ENCODE peak calls at places on chromosome 15, in seven cellular contexts. One of them, this sample, is unnamed.

GRCh38 chr15:32671339-32672325 is 30.1 kb downstream of the SCG5 start:
- DNase-seq in K562: no peak
- DNase-seq in H1: no peak
- DNase-seq in GM12892: no peak
- DNase-seq in HepG2: no peak
- DNase-seq in GM12878: no peak
- DNase-seq in GM12891: no peak
- DNase-seq in this sample: no peak

GRCh38 chr15:67146875-67147381 is 81.5 kb downstream of the SMAD3 start:
- DNase-seq in K562: no peak
- DNase-seq in H1: no peak
- DNase-seq in GM12892: no peak
- DNase-seq in HepG2: peak
- DNase-seq in GM12878: no peak
- DNase-seq in GM12891: no peak
- DNase-seq in this sample: no peak

GRCh38 chr15:71291247-71291646 is 176.0 kb downstream of the THSD4 start:
- DNase-seq in K562: no peak
- DNase-seq in H1: no peak
- DNase-seq in GM12892: no peak
- DNase-seq in HepG2: no peak
- DNase-seq in GM12878: no peak
- DNase-seq in GM12891: no peak
- DNase-seq in this sample: no peak

GRCh38 chr15:77060560-77060959 is 10.3 kb downstream of the TSPAN3 start:
- DNase-seq in K562: no peak
- DNase-seq in H1: no peak
- DNase-seq in GM12892: no peak
- DNase-seq in HepG2: no peak
- DNase-seq in GM12878: no peak
- DNase-seq in GM12891: no peak
- DNase-seq in this sample: no peak

GRCh38 chr15:100914876-100915275 is 4.3 kb upstream of the LRRK1 start:
- DNase-seq in K562: no peak
- DNase-seq in H1: peak
- DNase-seq in GM12892: no peak
- DNase-seq in HepG2: no peak
- DNase-seq in GM12878: no peak
- DNase-seq in GM12891: no peak
- DNase-seq in this sample: no peak

GRCh38 chr15:98518823-98519561 is 129.3 kb upstream of the IGF1R start:
- DNase-seq in K562: peak
- DNase-seq in H1: peak
- DNase-seq in GM12892: peak
- DNase-seq in HepG2: peak
- DNase-seq in GM12878: no peak
- DNase-seq in GM12891: peak
- DNase-seq in this sample: peak

GRCh38 chr15:77430652-77431051 is 10.0 kb downstream of the HMG20A start:
- DNase-seq in K562: no peak
- DNase-seq in H1: no peak
- DNase-seq in GM12892: no peak
- DNase-seq in HepG2: no peak
- DNase-seq in GM12878: no peak
- DNase-seq in GM12891: no peak
- DNase-seq in this sample: no peak

GRCh38 chr15:40958146-40958545 is 4.9 kb downstream of the CHAC1 start:
- DNase-seq in K562: no peak
- DNase-seq in H1: no peak
- DNase-seq in GM12892: no peak
- DNase-seq in HepG2: no peak
- DNase-seq in GM12878: no peak
- DNase-seq in GM12891: no peak
- DNase-seq in this sample: no peak

GRCh38 chr15:67107014-67107812 is 41.8 kb downstream of the SMAD3 start:
- DNase-seq in K562: peak
- DNase-seq in H1: no peak
- DNase-seq in GM12892: no peak
- DNase-seq in HepG2: peak
- DNase-seq in GM12878: no peak
- DNase-seq in GM12891: no peak
- DNase-seq in this sample: no peak

GRCh38 chr15:101528108-101528916 is 38.8 kb upstream of the PCSK6 start:
- DNase-seq in K562: no peak
- DNase-seq in H1: peak
- DNase-seq in GM12892: no peak
- DNase-seq in HepG2: peak
- DNase-seq in GM12878: no peak
- DNase-seq in GM12891: no peak
- DNase-seq in this sample: no peak

GRCh38 chr15:80890341-80890972 is 99.2 kb downstream of the MESD start:
- DNase-seq in K562: no peak
- DNase-seq in H1: no peak
- DNase-seq in GM12892: no peak
- DNase-seq in HepG2: no peak
- DNase-seq in GM12878: no peak
- DNase-seq in GM12891: no peak
- DNase-seq in this sample: no peak

GRCh38 chr15:35880896-35881295 is 334.9 kb upstream of the DPH6 start:
- DNase-seq in K562: no peak
- DNase-seq in H1: no peak
- DNase-seq in GM12892: no peak
- DNase-seq in HepG2: no peak
- DNase-seq in GM12878: no peak
- DNase-seq in GM12891: no peak
- DNase-seq in this sample: no peak

GRCh38 chr15:38050988-38051387 is 116.5 kb downstream of the TMCO5A start:
- DNase-seq in K562: no peak
- DNase-seq in H1: no peak
- DNase-seq in GM12892: no peak
- DNase-seq in HepG2: no peak
- DNase-seq in GM12878: no peak
- DNase-seq in GM12891: no peak
- DNase-seq in this sample: no peak

GRCh38 chr15:70355275-70355795 is 257.6 kb upstream of the TLE3 start:
- DNase-seq in K562: no peak
- DNase-seq in H1: no peak
- DNase-seq in GM12892: no peak
- DNase-seq in HepG2: no peak
- DNase-seq in GM12878: no peak
- DNase-seq in GM12891: no peak
- DNase-seq in this sample: peak

GRCh38 chr15:33243393-33243792 is 48.9 kb upstream of the FMN1 start:
- DNase-seq in K562: no peak
- DNase-seq in H1: no peak
- DNase-seq in GM12892: no peak
- DNase-seq in HepG2: no peak
- DNase-seq in GM12878: no peak
- DNase-seq in GM12891: no peak
- DNase-seq in this sample: no peak

GRCh38 chr15:31125061-31125460 is 23.5 kb upstream of the TRPM1 start:
- DNase-seq in K562: no peak
- DNase-seq in H1: no peak
- DNase-seq in GM12892: no peak
- DNase-seq in HepG2: no peak
- DNase-seq in GM12878: no peak
- DNase-seq in GM12891: no peak
- DNase-seq in this sample: no peak

GRCh38 chr15:67019069-67019468 is 46.3 kb upstream of the SMAD3 start:
- DNase-seq in K562: no peak
- DNase-seq in H1: no peak
- DNase-seq in GM12892: no peak
- DNase-seq in HepG2: no peak
- DNase-seq in GM12878: no peak
- DNase-seq in GM12891: no peak
- DNase-seq in this sample: no peak

GRCh38 chr15:38004218-38004848 is 69.9 kb downstream of the TMCO5A start:
- DNase-seq in K562: no peak
- DNase-seq in H1: no peak
- DNase-seq in GM12892: no peak
- DNase-seq in HepG2: no peak
- DNase-seq in GM12878: no peak
- DNase-seq in GM12891: no peak
- DNase-seq in this sample: no peak

GRCh38 chr15:26996250-26996649 is 25.3 kb downstream of the GABRG3 start:
- DNase-seq in K562: no peak
- DNase-seq in H1: no peak
- DNase-seq in GM12892: no peak
- DNase-seq in HepG2: no peak
- DNase-seq in GM12878: no peak
- DNase-seq in GM12891: no peak
- DNase-seq in this sample: no peak

GRCh38 chr15:98043160-98044059 is 82.9 kb downstream of the ARRDC4 start:
- DNase-seq in K562: no peak
- DNase-seq in H1: no peak
- DNase-seq in GM12892: no peak
- DNase-seq in HepG2: peak
- DNase-seq in GM12878: no peak
- DNase-seq in GM12891: no peak
- DNase-seq in this sample: peak

GRCh38 chr15:81940467-81941451 is 105.1 kb downstream of the MEX3B start:
- DNase-seq in K562: no peak
- DNase-seq in H1: no peak
- DNase-seq in GM12892: no peak
- DNase-seq in HepG2: no peak
- DNase-seq in GM12878: no peak
- DNase-seq in GM12891: no peak
- DNase-seq in this sample: no peak

GRCh38 chr15:39317225-39317624 is 263.7 kb upstream of the THBS1 start:
- DNase-seq in K562: no peak
- DNase-seq in H1: no peak
- DNase-seq in GM12892: no peak
- DNase-seq in HepG2: no peak
- DNase-seq in GM12878: no peak
- DNase-seq in GM12891: no peak
- DNase-seq in this sample: no peak

GRCh38 chr15:39320886-39321285 is 260.0 kb upstream of the THBS1 start:
- DNase-seq in K562: no peak
- DNase-seq in H1: no peak
- DNase-seq in GM12892: no peak
- DNase-seq in HepG2: no peak
- DNase-seq in GM12878: no peak
- DNase-seq in GM12891: no peak
- DNase-seq in this sample: no peak

GRCh38 chr15:39320355-39320754 is 260.5 kb upstream of the THBS1 start:
- DNase-seq in K562: no peak
- DNase-seq in H1: no peak
- DNase-seq in GM12892: no peak
- DNase-seq in HepG2: no peak
- DNase-seq in GM12878: no peak
- DNase-seq in GM12891: no peak
- DNase-seq in this sample: no peak

GRCh38 chr15:39315200-39315599 is 265.7 kb upstream of the THBS1 start:
- DNase-seq in K562: no peak
- DNase-seq in H1: no peak
- DNase-seq in GM12892: no peak
- DNase-seq in HepG2: no peak
- DNase-seq in GM12878: no peak
- DNase-seq in GM12891: no peak
- DNase-seq in this sample: no peak

GRCh38 chr15:39318231-39318630 is 262.6 kb upstream of the THBS1 start:
- DNase-seq in K562: no peak
- DNase-seq in H1: no peak
- DNase-seq in GM12892: no peak
- DNase-seq in HepG2: no peak
- DNase-seq in GM12878: no peak
- DNase-seq in GM12891: no peak
- DNase-seq in this sample: no peak
- TF ChIP-seq TAF1 in K562: no peak
- TF ChIP-seq TAF1 in H1: no peak
- TF ChIP-seq TAF1 in GM12892: no peak
- TF ChIP-seq TAF1 in HepG2: no peak
- TF ChIP-seq TAF1 in GM12878: no peak
- TF ChIP-seq TAF1 in GM12891: no peak
- TF ChIP-seq TAF1 in this sample: no peak

GRCh38 chr15:93987068-93987467 is 244.3 kb upstream of the MCTP2 start:
- DNase-seq in K562: no peak
- DNase-seq in H1: no peak
- DNase-seq in GM12892: no peak
- DNase-seq in HepG2: no peak
- DNase-seq in GM12878: no peak
- DNase-seq in GM12891: no peak
- DNase-seq in this sample: no peak
- TF ChIP-seq TAF1 in K562: no peak
- TF ChIP-seq TAF1 in H1: no peak
- TF ChIP-seq TAF1 in GM12892: no peak
- TF ChIP-seq TAF1 in HepG2: no peak
- TF ChIP-seq TAF1 in GM12878: no peak
- TF ChIP-seq TAF1 in GM12891: no peak
- TF ChIP-seq TAF1 in this sample: no peak

GRCh38 chr15:89122532-89123525 is 34.6 kb downstream of the ABHD2 start:
- DNase-seq in K562: no peak
- DNase-seq in H1: no peak
- DNase-seq in GM12892: no peak
- DNase-seq in HepG2: no peak
- DNase-seq in GM12878: no peak
- DNase-seq in GM12891: no peak
- DNase-seq in this sample: no peak
- TF ChIP-seq TAF1 in K562: no peak
- TF ChIP-seq TAF1 in H1: no peak
- TF ChIP-seq TAF1 in GM12892: no peak
- TF ChIP-seq TAF1 in HepG2: no peak
- TF ChIP-seq TAF1 in GM12878: no peak
- TF ChIP-seq TAF1 in GM12891: no peak
- TF ChIP-seq TAF1 in this sample: no peak

GRCh38 chr15:45549831-45550230 is 27.3 kb upstream of the SLC30A4 start:
- DNase-seq in K562: no peak
- DNase-seq in H1: no peak
- DNase-seq in GM12892: no peak
- DNase-seq in HepG2: no peak
- DNase-seq in GM12878: no peak
- DNase-seq in GM12891: no peak
- DNase-seq in this sample: no peak
- TF ChIP-seq TAF1 in K562: no peak
- TF ChIP-seq TAF1 in H1: no peak
- TF ChIP-seq TAF1 in GM12892: no peak
- TF ChIP-seq TAF1 in HepG2: no peak
- TF ChIP-seq TAF1 in GM12878: no peak
- TF ChIP-seq TAF1 in GM12891: no peak
- TF ChIP-seq TAF1 in this sample: no peak

GRCh38 chr15:68592548-68592947 is 13.8 kb downstream of the CORO2B start:
- DNase-seq in K562: no peak
- DNase-seq in H1: no peak
- DNase-seq in GM12892: no peak
- DNase-seq in HepG2: no peak
- DNase-seq in GM12878: no peak
- DNase-seq in GM12891: no peak
- DNase-seq in this sample: no peak
- TF ChIP-seq TAF1 in K562: no peak
- TF ChIP-seq TAF1 in H1: no peak
- TF ChIP-seq TAF1 in GM12892: no peak
- TF ChIP-seq TAF1 in HepG2: no peak
- TF ChIP-seq TAF1 in GM12878: no peak
- TF ChIP-seq TAF1 in GM12891: no peak
- TF ChIP-seq TAF1 in this sample: no peak